ENCODE peak calls at places on chromosome 12, in seven cellular contexts. B is NAMALWA, O is T-cell, S is T follicular helper cell, V is A549, G is GM10248, X is GM13977. W is an unnamed sample.

GRCh38 chr12:13243516-13244070 is 47.1 kb downstream of the EMP1 start:
- DNase-seq in X (no peak), G (no peak), S (no peak), B (no peak), O (no peak), V (no peak), W (no peak)

GRCh38 chr12:13273097-13273496 is 76.6 kb downstream of the EMP1 start:
- DNase-seq in V (no peak), O (no peak), S (no peak), B (no peak), G (no peak), X (no peak), W (no peak)

GRCh38 chr12:2785017-2785416 is 9.8 kb upstream of the FKBP4 start:
- DNase-seq in V (no peak), X (no peak), S (no peak), O (no peak), B (no peak), G (no peak), W (no peak)

GRCh38 chr12:107778383-107779015 is 4.0 kb downstream of the ASCL4 start:
- DNase-seq in X (no peak), V (no peak), S (no peak), B (no peak), G (no peak), O (no peak), W (no peak)

GRCh38 chr12:30420561-30420960 is 275.1 kb downstream of the IPO8 start:
- DNase-seq in G (no peak), S (no peak), X (no peak), B (no peak), O (no peak), V (no peak), W (no peak)

GRCh38 chr12:1882850-1883470 is 35.5 kb downstream of the CACNA2D4 start:
- DNase-seq in B (no peak), S (no peak), O (no peak), V (no peak), G (no peak), X (no peak), W (no peak)

GRCh38 chr12:124498870-124499753 is 68.3 kb downstream of the NCOR2 start:
- DNase-seq in G (no peak), O (no peak), S (no peak), V (no peak), X (no peak), B (no peak), W (no peak)

GRCh38 chr12:27619308-27619707 is 76.9 kb upstream of the REP15 start:
- DNase-seq in V (peak; percentile 53), B (no peak), X (no peak), G (no peak), S (no peak), O (no peak), W (no peak)

GRCh38 chr12:124568431-124569374 is 1.3 kb upstream of the NCOR2 start:
- DNase-seq in O (no peak), G (peak; percentile 85), V (no peak), B (peak; percentile 52), X (peak; percentile 76), S (no peak), W (no peak)

GRCh38 chr12:53174881-53175491 is 5.5 kb upstream of the ZNF740 start:
- DNase-seq in B (peak; percentile 34), G (peak; percentile 24), S (no peak), X (no peak), V (peak; percentile 72), O (no peak), W (no peak)

GRCh38 chr12:56326533-56326932 is 7.3 kb downstream of the PAN2 start:
- DNase-seq in V (no peak), G (no peak), X (no peak), O (no peak), S (no peak), B (no peak), W (no peak)

GRCh38 chr12:90510948-90511347 is 444.0 kb downstream of the CCER1 start:
- DNase-seq in G (no peak), B (no peak), O (no peak), V (no peak), X (no peak), S (no peak), W (no peak)

GRCh38 chr12:116058574-116058973 is 218.9 kb downstream of the MED13L start:
- DNase-seq in G (no peak), X (no peak), V (no peak), O (no peak), B (no peak), S (no peak), W (no peak)